ENCODE peak calls at places on chromosome 21, in seven cellular contexts. B, A, Y, Q, L, O and G are unnamed samples.

GRCh38 chr21:37118187-37118826 is 45.3 kb downstream of the TTC3 start:
- DNase-seq in B (no peak), A (no peak), Y (no peak), Q (no peak), L (no peak), O (no peak), G (no peak)

GRCh38 chr21:31098576-31099005 is 60.3 kb upstream of the KRTAP19-8 start:
- DNase-seq in B (peak), A (peak), Y (no peak), Q (peak), L (peak), O (peak), G (peak)

GRCh38 chr21:16608209-16608830 is 878.5 kb downstream of the USP25 start:
- DNase-seq in B (no peak), A (no peak), Y (no peak), Q (no peak), L (no peak), O (no peak), G (no peak)

GRCh38 chr21:45045481-45045880 is 28.9 kb upstream of the ADARB1 start:
- DNase-seq in B (no peak), A (no peak), Y (no peak), Q (no peak), L (no peak), O (no peak), G (no peak)

GRCh38 chr21:41427556-41427955 is 1.5 kb downstream of the MX1 start:
- DNase-seq in B (no peak), A (no peak), Y (no peak), Q (no peak), L (no peak), O (no peak), G (no peak)

GRCh38 chr21:44871576-44872265 is 1.8 kb downstream of the PTTG1IP start:
- DNase-seq in B (peak), A (peak), Y (no peak), Q (no peak), L (peak), O (peak), G (peak)

GRCh38 chr21:31185663-31186062 is 147.4 kb upstream of the KRTAP19-8 start:
- DNase-seq in B (no peak), A (no peak), Y (no peak), Q (no peak), L (no peak), O (no peak), G (no peak)

GRCh38 chr21:41460578-41461527 is 34.8 kb downstream of the MX1 start:
- DNase-seq in B (peak), A (peak), Y (peak), Q (peak), L (peak), O (peak), G (peak)

GRCh38 chr21:44290327-44291077 is 4.8 kb downstream of the AIRE start:
- DNase-seq in B (no peak), A (no peak), Y (no peak), Q (peak), L (no peak), O (peak), G (no peak)

GRCh38 chr21:33936221-33937038 is 20.8 kb upstream of the ATP5PO start:
- DNase-seq in B (no peak), A (no peak), Y (no peak), Q (no peak), L (no peak), O (no peak), G (no peak)

GRCh38 chr21:44428281-44428942 is 26.9 kb upstream of the LRRC3 start:
- DNase-seq in B (peak), A (peak), Y (peak), Q (no peak), L (peak), O (no peak), G (peak)

GRCh38 chr21:15159382-15160020 is 94.7 kb upstream of the NRIP1 start:
- DNase-seq in B (no peak), A (no peak), Y (no peak), Q (no peak), L (no peak), O (no peak), G (no peak)

GRCh38 chr21:44618909-44619308 is 7.0 kb downstream of the KRTAP10-8 start:
- DNase-seq in B (no peak), A (no peak), Y (no peak), Q (no peak), L (no peak), O (no peak), G (no peak)

GRCh38 chr21:16195476-16195875 is 465.7 kb downstream of the USP25 start:
- DNase-seq in B (no peak), A (no peak), Y (no peak), Q (no peak), L (no peak), O (no peak), G (no peak)

GRCh38 chr21:44706706-44707615 is 4.4 kb downstream of the TSPEAR start:
- DNase-seq in B (no peak), A (peak), Y (no peak), Q (peak), L (peak), O (no peak), G (no peak)

GRCh38 chr21:42348762-42349161 is 2.0 kb downstream of the TFF2 start:
- DNase-seq in B (no peak), A (no peak), Y (no peak), Q (no peak), L (no peak), O (no peak), G (no peak)

GRCh38 chr21:42456457-42456856 is 39.6 kb downstream of the RSPH1 start:
- DNase-seq in B (peak), A (no peak), Y (no peak), Q (no peak), L (no peak), O (no peak), G (no peak)

GRCh38 chr21:17472592-17473271 is 40.1 kb upstream of the CXADR start:
- DNase-seq in B (peak), A (peak), Y (no peak), Q (no peak), L (no peak), O (no peak), G (no peak)

GRCh38 chr21:9837946-9838801 is 683.2 kb upstream of the TPTE start:
- DNase-seq in B (no peak), A (no peak), Y (no peak), Q (peak), L (peak), O (no peak), G (peak)

GRCh38 chr21:15057290-15057689 is 7.5 kb downstream of the NRIP1 start:
- DNase-seq in B (peak), A (no peak), Y (no peak), Q (no peak), L (no peak), O (no peak), G (no peak)

GRCh38 chr21:40863839-40864238 is 16.9 kb upstream of the DSCAM start:
- DNase-seq in B (no peak), A (no peak), Y (no peak), Q (no peak), L (no peak), O (no peak), G (no peak)

GRCh38 chr21:42350899-42351543 is at the start of gene TFF2:
- DNase-seq in B (no peak), A (peak), Y (no peak), Q (peak), L (no peak), O (no peak), G (peak)

GRCh38 chr21:42417533-42417932 is 13.8 kb downstream of the UBASH3A start:
- DNase-seq in B (no peak), A (no peak), Y (no peak), Q (no peak), L (no peak), O (no peak), G (no peak)

GRCh38 chr21:25535811-25536210 is 71.5 kb downstream of the MRPL39 start:
- DNase-seq in B (no peak), A (no peak), Y (no peak), Q (no peak), L (no peak), O (no peak), G (no peak)

GRCh38 chr21:33761104-33762036 is 119.1 kb downstream of the ITSN1 start:
- DNase-seq in B (no peak), A (no peak), Y (peak), Q (no peak), L (no peak), O (no peak), G (no peak)

GRCh38 chr21:42878678-42878992 is 704 bp downstream of the WDR4 start:
- DNase-seq in B (no peak), A (no peak), Y (no peak), Q (no peak), L (no peak), O (no peak), G (no peak)

GRCh38 chr21:42474043-42474831 is 21.8 kb downstream of the RSPH1 start:
- DNase-seq in B (peak), A (peak), Y (peak), Q (no peak), L (no peak), O (no peak), G (no peak)

GRCh38 chr21:44534688-44535087 is 5.3 kb downstream of the KRTAP10-1 start:
- DNase-seq in B (no peak), A (no peak), Y (no peak), Q (no peak), L (no peak), O (no peak), G (peak)

GRCh38 chr21:44364151-44365053 is 11.0 kb downstream of the TRPM2 start:
- DNase-seq in B (no peak), A (no peak), Y (no peak), Q (no peak), L (peak), O (no peak), G (peak)

GRCh38 chr21:34795152-34796141 is 126.7 kb downstream of the CLIC6 start:
- DNase-seq in B (peak), A (peak), Y (peak), Q (no peak), L (no peak), O (no peak), G (no peak)

GRCh38 chr21:23480591-23481270 is 2126.6 kb downstream of the MRPL39 start:
- DNase-seq in B (no peak), A (no peak), Y (no peak), Q (no peak), L (no peak), O (no peak), G (no peak)

GRCh38 chr21:41167348-41168342 is at the start of gene BACE2:
- DNase-seq in B (peak), A (peak), Y (peak), Q (peak), L (peak), O (peak), G (peak)

GRCh38 chr21:42426424-42426823 is 22.7 kb downstream of the UBASH3A start:
- DNase-seq in B (no peak), A (no peak), Y (no peak), Q (no peak), L (peak), O (no peak), G (no peak)

GRCh38 chr21:34807881-34808568 is 139.2 kb downstream of the CLIC6 start:
- DNase-seq in B (no peak), A (peak), Y (peak), Q (peak), L (peak), O (no peak), G (peak)

GRCh38 chr21:44955141-44955802 is 15.4 kb downstream of the SLX9 start:
- DNase-seq in B (no peak), A (no peak), Y (no peak), Q (no peak), L (no peak), O (no peak), G (no peak)

GRCh38 chr21:14923468-14923867 is 141.3 kb downstream of the NRIP1 start:
- DNase-seq in B (no peak), A (no peak), Y (no peak), Q (no peak), L (no peak), O (no peak), G (no peak)

GRCh38 chr21:37642493-37642892 is 273.8 kb downstream of the KCNJ6 start:
- DNase-seq in B (no peak), A (no peak), Y (no peak), Q (no peak), L (no peak), O (no peak), G (no peak)

GRCh38 chr21:25062061-25062460 is 545.2 kb downstream of the MRPL39 start:
- DNase-seq in B (no peak), A (no peak), Y (no peak), Q (no peak), L (no peak), O (no peak), G (no peak)

GRCh38 chr21:41236361-41236973 is 68.5 kb downstream of the BACE2 start:
- DNase-seq in B (no peak), A (no peak), Y (no peak), Q (no peak), L (no peak), O (no peak), G (no peak)

GRCh38 chr21:39348355-39349210 is at the start of gene HMGN1:
- DNase-seq in B (peak), A (peak), Y (peak), Q (peak), L (peak), O (peak), G (peak)

GRCh38 chr21:39350094-39351006 is 1.5 kb upstream of the HMGN1 start:
- DNase-seq in B (no peak), A (no peak), Y (no peak), Q (peak), L (no peak), O (no peak), G (no peak)

GRCh38 chr21:39347537-39347936 is 1.4 kb downstream of the HMGN1 start:
- DNase-seq in B (no peak), A (no peak), Y (no peak), Q (no peak), L (no peak), O (no peak), G (no peak)

GRCh38 chr21:39348040-39348354 is 891 bp downstream of the HMGN1 start:
- DNase-seq in B (no peak), A (no peak), Y (no peak), Q (no peak), L (no peak), O (no peak), G (no peak)

DNA sequence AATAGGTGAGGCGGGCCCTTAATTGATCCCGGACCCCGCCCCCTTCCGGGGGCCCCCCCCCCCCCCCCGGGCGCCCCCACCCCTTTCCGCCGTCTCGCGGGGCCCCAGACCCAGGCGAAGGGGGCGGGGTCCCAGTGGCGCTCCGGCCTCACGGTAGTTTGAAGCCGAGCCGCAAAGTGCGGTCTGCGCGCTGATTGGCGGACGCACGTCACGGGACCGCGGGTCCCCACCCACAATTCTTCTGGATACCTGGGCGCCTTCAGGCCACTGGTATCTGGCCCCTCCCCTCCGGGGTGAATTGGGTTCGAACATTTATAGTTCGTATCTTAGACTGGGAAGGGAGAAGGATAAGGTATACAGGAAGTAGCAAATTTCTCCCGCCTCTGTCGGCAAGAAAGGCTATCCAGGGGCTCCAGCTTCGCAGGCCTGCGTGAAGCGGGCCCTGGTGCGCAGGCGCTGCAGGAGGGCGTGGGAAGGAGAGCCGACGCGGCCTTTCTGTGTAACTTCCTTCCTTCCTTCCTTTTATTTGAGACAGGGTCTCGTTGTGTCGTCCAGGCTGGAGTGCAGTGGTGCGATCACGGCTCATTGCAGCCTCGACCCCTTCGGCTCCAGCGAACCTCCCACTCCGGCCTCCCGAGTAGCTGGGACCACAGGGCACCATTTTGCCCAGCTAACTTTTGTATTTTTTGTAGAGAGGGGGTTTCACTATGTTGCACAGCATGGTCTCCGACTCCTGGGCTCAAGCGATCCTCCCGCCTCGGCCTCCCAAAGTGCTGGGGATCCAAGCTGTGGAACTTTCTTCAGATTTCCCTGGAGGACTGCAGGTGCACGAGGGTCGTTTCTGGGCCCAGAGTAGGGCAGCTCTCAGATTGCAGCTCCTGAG is 564 bp upstream of the HMGN1 start:
- DNase-seq in B (peak), A (peak), Y (peak), Q (peak), L (peak), O (peak), G (peak)
- TF ChIP-seq POLR2A in B (peak), A (no peak), Y (peak), Q (no peak), L (peak), O (no peak), G (peak)

DNA sequence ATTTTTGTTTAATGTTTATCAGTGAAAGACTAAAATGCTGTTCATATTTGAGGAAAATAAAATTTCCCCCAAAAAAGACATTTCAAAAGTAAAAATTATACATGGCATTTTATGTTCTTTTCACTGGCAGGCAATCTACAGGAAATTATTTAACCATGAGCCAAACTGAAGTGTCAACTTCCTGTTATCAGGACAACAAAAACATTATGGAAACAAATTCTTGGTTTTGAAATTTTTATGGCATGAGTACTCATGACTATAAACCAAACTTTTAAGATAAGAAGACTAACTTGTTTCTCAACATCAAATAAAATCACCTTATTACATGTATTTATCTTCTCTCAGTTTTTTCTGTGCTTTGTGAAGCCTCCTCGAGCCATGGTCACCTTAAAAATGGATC is 698.6 kb downstream of the LTN1 start:
- DNase-seq in B (no peak), A (no peak), Y (no peak), Q (no peak), L (no peak), O (no peak), G (no peak)
- H3K27ac ChIP-seq in B (no peak), A (no peak), Y (no peak), Q (no peak), L (no peak), O (no peak), G (no peak)

DNA sequence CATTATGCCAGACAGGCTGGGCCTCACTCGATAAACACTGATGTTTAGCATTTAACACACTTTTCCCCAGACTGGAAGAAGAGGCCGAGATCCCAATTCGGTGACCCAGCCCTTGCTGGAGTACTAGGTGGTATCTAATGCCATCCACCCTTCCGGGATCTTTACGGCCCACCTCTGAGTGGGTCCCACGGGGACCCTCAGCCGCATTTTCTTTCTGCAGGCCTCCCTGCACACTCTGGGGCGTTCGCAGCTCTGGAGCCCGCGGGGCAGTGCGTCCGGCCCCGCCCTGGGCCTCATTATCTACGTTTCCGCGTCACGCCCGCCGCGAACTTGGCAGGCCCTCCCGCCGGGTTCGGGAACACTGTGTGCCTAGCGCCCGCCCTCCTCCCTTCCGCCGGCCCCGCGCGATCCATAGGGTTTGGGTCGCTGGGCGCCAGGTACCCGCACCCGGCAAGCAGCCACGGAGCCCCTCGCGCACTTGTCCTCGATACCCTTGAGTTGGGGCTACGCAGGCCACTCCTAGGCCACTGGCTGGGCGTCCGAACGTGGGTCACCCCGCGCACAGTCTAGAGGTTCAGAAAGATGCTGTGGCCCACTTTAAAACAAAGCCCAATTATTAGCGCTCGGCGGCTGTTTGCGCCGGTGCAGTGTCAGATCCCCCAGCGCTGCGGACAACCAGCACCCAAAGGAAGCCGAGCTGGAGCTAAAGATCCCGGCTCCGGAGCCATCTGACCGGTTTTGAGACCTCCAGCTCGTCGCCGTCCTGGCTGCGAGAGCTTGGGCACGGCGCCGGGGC is 942 bp upstream of the EVA1C start:
- DNase-seq in B (peak), A (peak), Y (no peak), Q (peak), L (peak), O (peak), G (peak)
- TF ChIP-seq EP300 in B (peak), A (peak), Y (no peak), Q (peak), L (peak), O (peak), G (peak)

GRCh38 chr21:46323710-46324389 is at the start of the genes C21orf58 and PCNT:
- DNase-seq in B (peak), A (peak), Y (peak), Q (peak), L (peak), O (peak), G (peak)
- TF ChIP-seq POLR2A in B (peak), A (no peak), Y (peak), Q (peak), L (peak), O (no peak), G (no peak)

GRCh38 chr21:32562426-32562825 is 22.9 kb downstream of the TCP10L start:
- DNase-seq in B (peak), A (peak), Y (no peak), Q (no peak), L (no peak), O (peak), G (no peak)
- H3K27ac ChIP-seq in B (no peak), A (no peak), Y (no peak), Q (no peak), L (no peak), O (no peak), G (no peak)

DNA sequence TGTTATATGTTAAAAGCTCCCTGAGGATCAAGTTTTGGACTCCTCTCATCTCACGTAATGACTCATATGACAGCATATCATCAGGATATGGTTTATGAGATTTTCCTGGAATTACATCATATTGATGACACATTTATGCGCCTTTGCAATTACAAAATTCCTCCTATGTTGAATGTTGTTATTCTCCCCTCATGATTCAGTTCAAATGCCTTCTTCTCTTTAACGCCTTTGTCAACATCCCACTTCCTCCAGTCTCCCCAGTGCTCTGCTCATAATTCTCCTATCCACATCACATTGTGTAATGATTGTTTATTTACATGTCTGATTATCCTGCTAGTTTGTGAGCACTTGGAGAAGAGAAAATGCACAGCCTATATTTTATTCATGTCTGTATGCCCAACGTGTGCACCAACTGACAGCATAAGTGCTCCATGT is 80.9 kb upstream of the BACH1 start:
- DNase-seq in B (no peak), A (no peak), Y (peak), Q (no peak), L (no peak), O (no peak), G (no peak)
- TF ChIP-seq EP300 in B (no peak), A (no peak), Y (peak), Q (no peak), L (no peak), O (no peak), G (no peak)